ENCODE peak calls at places on chromosomes 7 and 10, in seven cellular contexts. C, Y, A, U, N, Q and O are unnamed samples.

GRCh38 chr10:4170633-4171314 is 385.8 kb upstream of the KLF6 start:
- DNase-seq in C (no peak), Q (no peak), U (no peak), Y (no peak), N (no peak), A (no peak), O (no peak)

GRCh38 chr10:119455609-119456434 is 86.7 kb downstream of the RGS10 start:
- DNase-seq in C (no peak), U (no peak), Y (no peak), A (no peak), Q (no peak), N (no peak), O (no peak)

GRCh38 chr7:26507375-26508068 is 215.9 kb downstream of the SNX10 start:
- DNase-seq in U (no peak), C (no peak), N (no peak), Q (no peak), Y (no peak), A (no peak), O (no peak)

GRCh38 chr7:138008588-138009349 is 6.9 kb upstream of the CREB3L2 start:
- DNase-seq in Q (peak; percentile 68), A (peak; percentile 56), Y (no peak), C (no peak), N (peak; percentile 76), U (peak; percentile 40), O (peak; percentile 85)

GRCh38 chr10:104492349-104492940 is 138.8 kb downstream of the CFAP58 start:
- DNase-seq in N (no peak), Y (no peak), U (no peak), A (no peak), C (no peak), Q (no peak), O (no peak)

GRCh38 chr10:118255355-118255754 is 86.8 kb downstream of the FAM204A start:
- DNase-seq in C (no peak), A (no peak), U (no peak), N (no peak), Y (no peak), Q (no peak), O (no peak)

GRCh38 chr7:24049296-24049695 is 234.7 kb upstream of the NPY start:
- DNase-seq in A (no peak), Q (no peak), C (no peak), N (no peak), U (no peak), Y (no peak), O (no peak)

GRCh38 chr7:69608049-69608448 is 9.8 kb downstream of the AUTS2 start:
- DNase-seq in C (no peak), A (no peak), U (no peak), Y (no peak), N (no peak), Q (no peak), O (no peak)

GRCh38 chr7:138254444-138254843 is 178.2 kb downstream of the AKR1D1 start:
- DNase-seq in A (no peak), Q (no peak), Y (no peak), N (no peak), C (no peak), U (no peak), O (no peak)

GRCh38 chr7:1059200-1060091 is 15.1 kb downstream of the GPR146 start:
- DNase-seq in U (peak; percentile 58), C (peak; percentile 79), Q (no peak), Y (peak; percentile 74), A (peak; percentile 52), N (peak; percentile 11), O (peak; percentile 62)

GRCh38 chr7:81871606-81872265 is 101.9 kb upstream of the HGF start:
- DNase-seq in U (no peak), N (peak; percentile 44), Q (no peak), C (no peak), Y (no peak), A (no peak), O (peak; percentile 2)

GRCh38 chr7:84297606-84298005 is 103.0 kb upstream of the SEMA3A start:
- DNase-seq in Y (no peak), A (no peak), Q (no peak), C (no peak), N (peak; percentile 5), U (no peak), O (no peak)

GRCh38 chr7:130356760-130357611 is 12.4 kb downstream of the CPA5 start:
- DNase-seq in Y (no peak), C (no peak), U (no peak), Q (peak; percentile 91), A (peak; percentile 53), N (peak; percentile 92), O (peak; percentile 95)

GRCh38 chr10:101031796-101032636 is 982 bp downstream of the SFXN3 start:
- DNase-seq in U (peak; percentile 69), A (no peak), Y (peak; percentile 79), Q (peak; percentile 63), N (peak; percentile 56), C (peak; percentile 97), O (peak; percentile 68)

GRCh38 chr10:33453081-33453850 is 118.8 kb upstream of the NRP1 start:
- DNase-seq in N (peak; percentile 70), C (no peak), U (no peak), A (no peak), Y (no peak), Q (peak; percentile 64), O (no peak)

GRCh38 chr10:70343312-70343711 is 39.1 kb downstream of the LRRC20 start:
- DNase-seq in N (no peak), Q (no peak), A (no peak), C (no peak), U (no peak), Y (peak; percentile 36), O (no peak)

GRCh38 chr10:600876-601275 is 88.6 kb downstream of the DIP2C start:
- DNase-seq in U (no peak), N (peak; percentile 38), A (no peak), Q (no peak), Y (peak; percentile 79), C (no peak), O (no peak)

GRCh38 chr10:24556746-24557742 is 166.6 kb downstream of the ARHGAP21 start:
- DNase-seq in Q (peak; percentile 79), Y (no peak), N (peak; percentile 85), C (no peak), U (peak; percentile 68), A (peak; percentile 66), O (peak; percentile 93)

GRCh38 chr10:46305430-46305808 is 18.6 kb downstream of the ANTXRL start:
- DNase-seq in U (no peak), N (no peak), A (no peak), C (peak; percentile 62), Y (no peak), Q (no peak), O (no peak)

GRCh38 chr7:109259151-109259550 is 689.5 kb downstream of the DNAJB9 start:
- DNase-seq in A (no peak), N (no peak), Y (no peak), U (no peak), Q (no peak), C (no peak), O (no peak)

GRCh38 chr7:139828446-139828845 is 618 bp upstream of the TBXAS1 start:
- DNase-seq in U (no peak), Q (no peak), A (no peak), Y (no peak), C (no peak), N (no peak), O (no peak)

GRCh38 chr7:139828880-139829653 is at the start of gene TBXAS1:
- DNase-seq in A (no peak), Y (peak; percentile 48), N (no peak), Q (peak; percentile 47), C (no peak), U (no peak), O (no peak)

GRCh38 chr7:139830292-139830691 is 1.2 kb downstream of the TBXAS1 start:
- DNase-seq in U (no peak), C (no peak), N (no peak), A (no peak), Q (no peak), Y (no peak), O (peak; percentile 32)

GRCh38 chr7:139829654-139830130 is 628 bp downstream of the TBXAS1 start:
- DNase-seq in N (no peak), Q (peak; percentile 72), Y (no peak), A (no peak), U (no peak), C (no peak), O (peak; percentile 59)

GRCh38 chr7:139830779-139831498 is 1.9 kb downstream of the TBXAS1 start:
- DNase-seq in Y (no peak), N (no peak), Q (no peak), U (no peak), C (peak; percentile 53), A (no peak), O (no peak)
- H3K4me3 ChIP-seq in Y (peak overlapping the region; percentile 40), N (no peak overlapping the region), Q (no peak overlapping the region), U (no peak overlapping the region), C (no peak overlapping the region), A (no peak overlapping the region), O (no peak overlapping the region)

GRCh38 chr10:124630551-124630950 is 113.6 kb downstream of the FAM53B start:
- DNase-seq in U (no peak), Y (no peak), C (no peak), A (no peak), N (no peak), Q (no peak), O (no peak)

GRCh38 chr10:124629410-124629809 is 114.8 kb downstream of the FAM53B start:
- DNase-seq in Y (no peak), N (no peak), U (no peak), A (no peak), Q (no peak), C (no peak), O (no peak)

GRCh38 chr10:124632566-124632965 is 111.6 kb downstream of the FAM53B start:
- DNase-seq in Q (no peak), A (no peak), U (no peak), N (no peak), Y (no peak), C (peak; percentile 45), O (no peak)

GRCh38 chr10:124629842-124630241 is 114.3 kb downstream of the FAM53B start:
- DNase-seq in U (no peak), Y (no peak), N (no peak), A (no peak), C (no peak), Q (no peak), O (no peak)

DNA sequence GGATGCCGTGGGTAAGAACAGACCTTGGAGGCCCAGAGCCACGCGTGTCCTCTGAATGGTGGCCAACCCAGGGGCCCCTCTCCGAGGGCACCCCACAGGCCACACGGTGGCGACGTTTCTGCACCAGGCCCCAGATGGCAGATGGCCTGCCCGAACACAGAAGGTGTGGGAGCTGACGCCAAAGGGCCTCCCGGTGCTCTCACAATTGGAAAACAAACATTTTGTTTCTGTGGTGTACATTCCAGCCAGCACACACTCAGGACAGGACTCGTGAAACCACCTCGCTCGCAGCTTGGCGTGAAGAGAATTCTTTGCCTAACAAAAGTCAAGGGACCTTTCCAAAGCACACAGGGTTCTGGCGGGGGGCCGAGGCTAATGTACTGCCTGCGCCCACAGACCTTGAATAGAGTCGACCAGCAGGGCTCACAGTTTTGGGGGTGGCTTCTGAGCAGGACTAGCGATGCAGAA is 112.1 kb downstream of the FAM53B start:
- DNase-seq in U (no peak), A (no peak), Y (peak; percentile 94), C (peak; percentile 90), N (peak; percentile 28), Q (no peak), O (peak; percentile 96)
- TF ChIP-seq CTCF in U (no peak), A (peak; percentile 35), Y (peak; percentile 52), C (peak; percentile 28), N (peak; percentile 24), Q (peak; percentile 25), O (peak; percentile 76)

GRCh38 chr10:28171468-28172235 is 131.2 kb downstream of the MPP7 start:
- DNase-seq in A (no peak), U (no peak), N (peak; percentile 63), Y (no peak), Q (peak; percentile 30), C (no peak), O (no peak)
- H3K4me3 ChIP-seq in A (no peak overlapping the region), U (no peak overlapping the region), N (no peak overlapping the region), Y (no peak overlapping the region), Q (no peak overlapping the region), C (no peak overlapping the region), O (no peak overlapping the region)

GRCh38 chr7:114929570-114929969 is 7.7 kb downstream of the MDFIC start:
- DNase-seq in C (no peak), N (no peak), Y (no peak), U (no peak), A (no peak), Q (no peak), O (no peak)
- TF ChIP-seq CTCF in C (no peak), N (peak; percentile 28), Y (no peak), U (no peak), A (no peak), Q (no peak), O (peak; percentile 35)